ENCODE peak calls at places on chromosomes 3 and 15, in five cellular contexts. A is IMR-90, N is H9, D is mesenchymal stem cell, Z is H1. P is an unnamed sample.
A peak's percentile ranks its signal among the peaks of the same experiment; 100 is the strongest.

GRCh38 chr3:47016934-47017435 is 37.5 kb downstream of the NBEAL2 start:
- DNase-seq in A (peak; percentile 90), N (no peak), D (peak; percentile 80), Z (no peak), P (no peak)

GRCh38 chr15:87349181-87349580 is 907.4 kb downstream of the NTRK3 start:
- DNase-seq in D (peak; percentile 94), N (no peak), Z (no peak), A (peak; percentile 42), P (no peak)

GRCh38 chr3:107951111-107951510 is 139.7 kb downstream of the CD47 start:
- DNase-seq in N (no peak), D (no peak), Z (no peak), A (no peak), P (no peak)

GRCh38 chr3:71111784-71112440 is 471.6 kb downstream of the FOXP1 start:
- DNase-seq in N (no peak), A (peak; percentile 97), D (peak; percentile 91), Z (no peak), P (no peak)

GRCh38 chr3:69651765-69652164 is 87.5 kb upstream of the MITF start:
- DNase-seq in A (no peak), N (no peak), D (no peak), Z (no peak), P (no peak)

GRCh38 chr15:73677146-73677607 is 7.0 kb upstream of the CD276 start:
- DNase-seq in Z (no peak), A (peak; percentile 70), D (peak; percentile 75), N (peak; percentile 77), P (peak; percentile 56)

GRCh38 chr3:87920549-87920948 is 138.3 kb downstream of the CGGBP1 start:
- DNase-seq in Z (no peak), N (no peak), D (no peak), A (no peak), P (no peak)

GRCh38 chr3:154224366-154224765 is 99.9 kb downstream of the DHX36 start:
- DNase-seq in N (no peak), D (no peak), Z (no peak), A (no peak), P (no peak)

GRCh38 chr3:12158387-12159226 is at the start of gene TIMP4:
- DNase-seq in A (peak; percentile 28), N (peak; percentile 63), D (peak; percentile 46), Z (peak; percentile 36), P (peak; percentile 14)

GRCh38 chr3:142273501-142273900 is 48.1 kb upstream of the GK5 start:
- DNase-seq in A (no peak), N (no peak), Z (no peak), D (no peak), P (no peak)

GRCh38 chr15:90941038-90941437 is 6.0 kb downstream of the UNC45A start:
- DNase-seq in D (no peak), A (no peak), Z (no peak), N (no peak), P (no peak)

GRCh38 chr3:88957751-88958452 is 149.5 kb upstream of the EPHA3 start:
- DNase-seq in A (peak; percentile 82), N (no peak), Z (no peak), D (peak; percentile 49), P (no peak)

GRCh38 chr3:115982121-115982520 is 358.8 kb downstream of the GAP43 start:
- DNase-seq in N (no peak), Z (no peak), A (no peak), D (no peak), P (no peak)

GRCh38 chr15:56918907-56919707 is 663 bp downstream of the TCF12 start:
- DNase-seq in N (peak; percentile 61), Z (no peak), D (peak; percentile 78), A (peak; percentile 73), P (peak; percentile 55)

GRCh38 chr3:111726788-111727305 is 131.7 kb upstream of the ZBED2 start:
- DNase-seq in D (no peak), A (no peak), N (no peak), Z (no peak), P (no peak)

GRCh38 chr15:44782516-44782915 is 46.2 kb downstream of the TRIM69 start:
- DNase-seq in N (no peak), D (no peak), A (no peak), Z (no peak), P (no peak)

GRCh38 chr15:90221251-90221900 is 12.4 kb downstream of the CIB1 start:
- DNase-seq in D (peak; percentile 82), A (peak; percentile 86), Z (peak; percentile 72), N (peak; percentile 86), P (no peak)

GRCh38 chr3:153818338-153818737 is 302.9 kb upstream of the ARHGEF26 start:
- DNase-seq in N (no peak), A (no peak), D (no peak), Z (no peak), P (no peak)

GRCh38 chr3:134364936-134365765 is 9.1 kb downstream of the AMOTL2 start:
- DNase-seq in A (no peak), N (no peak), D (no peak), Z (no peak), P (no peak)

GRCh38 chr3:134636406-134636805 is 14.4 kb downstream of the KY start:
- DNase-seq in D (no peak), A (no peak), Z (no peak), N (peak; percentile 15), P (no peak)

GRCh38 chr3:161560006-161560637 is 63.5 kb downstream of the OTOL1 start:
- DNase-seq in Z (peak; percentile 27), D (peak; percentile 52), A (peak; percentile 7), N (peak; percentile 64), P (peak; percentile 67)

DNA sequence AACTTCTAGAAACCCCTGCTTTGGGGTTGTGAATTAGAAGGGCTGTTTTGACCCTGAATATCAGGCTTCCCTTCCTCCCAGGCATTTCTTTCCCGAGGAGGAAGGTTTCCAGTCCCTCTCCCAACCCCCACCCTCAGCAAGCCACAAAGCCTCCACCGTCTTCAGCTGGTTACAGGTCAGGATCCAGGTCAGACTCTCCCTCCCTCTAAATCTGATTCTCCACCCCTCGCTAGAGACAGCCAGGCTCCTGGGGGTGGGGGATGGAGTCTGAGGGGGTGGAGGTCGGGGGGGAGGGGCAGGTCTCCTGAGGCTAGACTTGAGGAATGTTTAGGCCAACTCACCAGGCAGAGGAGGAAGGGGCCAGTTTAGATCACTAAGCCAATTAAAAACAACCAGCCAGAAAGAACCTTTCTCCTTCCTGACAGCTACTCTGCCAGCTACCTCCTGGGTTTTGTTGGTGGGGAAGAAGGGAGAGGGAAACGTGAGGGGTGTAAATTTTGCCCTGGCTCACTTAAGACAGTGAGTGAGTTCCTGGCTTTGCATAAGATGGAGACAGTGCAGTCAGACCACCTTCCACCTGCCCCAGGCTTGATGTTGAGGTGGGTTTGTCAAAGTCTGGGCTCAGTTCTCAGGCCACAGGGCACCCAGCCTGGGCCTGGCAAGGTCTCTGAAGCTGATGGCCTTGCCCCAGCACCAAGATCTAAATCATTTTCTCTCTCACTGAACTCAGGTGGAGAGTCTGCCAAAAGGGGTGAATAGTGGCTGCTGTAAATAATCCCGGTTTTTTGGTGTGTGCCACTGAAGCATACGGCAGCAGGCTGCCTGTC is 19.5 kb downstream of the BMF start:
- DNase-seq in N (peak; percentile 78), Z (no peak), D (no peak), A (peak; percentile 29), P (no peak)
- H3K14ac ChIP-seq in N (peak overlapping the region; percentile 43), Z (no peak overlapping the region), D (peak overlapping the region; percentile 82), A (peak overlapping the region; percentile 93), P (no peak overlapping the region)

GRCh38 chr15:78570710-78571109 is 5.4 kb downstream of the CHRNA5 start:
- DNase-seq in A (no peak), Z (no peak), N (no peak), D (no peak), P (no peak)

GRCh38 chr15:78565951-78566774 is 843 bp downstream of the CHRNA5 start:
- DNase-seq in N (peak; percentile 40), Z (no peak), D (peak; percentile 48), A (peak; percentile 3), P (peak; percentile 47)

GRCh38 chr15:78567541-78567940 is 2.2 kb downstream of the CHRNA5 start:
- DNase-seq in D (no peak), A (no peak), Z (no peak), N (no peak), P (no peak)

GRCh38 chr15:78574944-78575343 is 9.6 kb downstream of the CHRNA5 start:
- DNase-seq in A (no peak), D (no peak), N (no peak), Z (no peak), P (no peak)

DNA sequence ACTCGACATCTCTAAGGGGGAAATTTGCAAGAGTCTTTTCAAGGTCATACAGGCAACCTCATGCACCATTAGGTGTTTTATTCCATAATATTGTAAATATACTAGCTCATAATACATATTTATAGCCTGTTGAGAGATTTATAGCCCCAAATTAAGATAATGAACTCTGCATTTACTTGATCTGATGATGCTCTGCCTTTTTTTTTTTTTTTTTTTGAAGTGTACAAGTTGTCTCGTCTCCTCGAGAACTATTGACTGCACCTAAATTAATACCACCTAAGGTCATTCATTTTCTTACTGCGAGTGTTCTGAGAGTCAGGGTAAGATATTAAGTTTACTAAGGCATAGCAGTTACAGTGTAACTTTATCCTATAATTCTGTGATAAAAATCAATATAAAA is 6.1 kb downstream of the CHRNA5 start:
- DNase-seq in A (no peak), D (no peak), Z (no peak), N (no peak), P (no peak)
- H2BK15ac ChIP-seq in A (no peak overlapping the region), D (no peak overlapping the region), Z (no peak overlapping the region), N (no peak overlapping the region), P (no peak overlapping the region)

DNA sequence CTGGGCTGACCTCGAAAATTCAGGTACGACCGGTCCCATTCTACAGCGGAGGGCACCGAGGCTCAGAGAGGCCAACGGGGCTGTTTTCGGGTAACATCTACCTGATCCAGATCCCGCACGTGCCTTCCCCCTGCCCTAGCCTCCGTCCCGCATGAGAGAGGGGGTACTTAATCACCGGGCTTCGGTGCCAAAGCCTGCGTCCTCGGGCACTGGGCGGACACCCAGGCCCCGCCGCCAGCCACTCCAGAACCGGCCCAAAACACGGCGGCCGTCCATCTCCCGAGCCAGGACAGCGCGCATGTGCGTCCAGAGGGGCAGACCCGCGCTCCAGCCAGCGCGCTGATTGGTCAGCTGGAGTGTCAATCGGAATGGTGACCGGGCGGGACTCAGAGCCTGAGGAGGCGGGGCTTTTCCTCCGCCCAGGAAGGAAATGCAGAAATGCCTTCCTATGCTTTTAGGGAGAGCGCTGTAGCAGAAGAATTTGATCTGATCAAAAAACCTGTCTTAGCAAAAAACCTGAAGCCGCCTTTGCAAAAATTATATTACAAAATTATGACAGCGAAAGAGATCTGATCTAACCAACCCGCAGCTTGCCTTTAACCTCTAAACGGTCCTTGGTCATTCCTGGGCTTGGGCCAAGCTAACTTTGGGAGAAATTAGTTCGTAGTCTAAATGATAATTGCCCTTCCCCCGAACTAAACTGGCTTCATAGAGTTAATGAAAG is at the start of gene RPUSD3:
- DNase-seq in Z (peak; percentile 93), D (peak; percentile 92), N (peak; percentile 96), A (peak; percentile 93), P (peak; percentile 95)
- H3K14ac ChIP-seq in Z (no peak within 1 kb of the TSS), D (peak within 1 kb of the TSS; percentile 96), N (no peak within 1 kb of the TSS), A (peak within 1 kb of the TSS; percentile 93), P (no peak within 1 kb of the TSS)

DNA sequence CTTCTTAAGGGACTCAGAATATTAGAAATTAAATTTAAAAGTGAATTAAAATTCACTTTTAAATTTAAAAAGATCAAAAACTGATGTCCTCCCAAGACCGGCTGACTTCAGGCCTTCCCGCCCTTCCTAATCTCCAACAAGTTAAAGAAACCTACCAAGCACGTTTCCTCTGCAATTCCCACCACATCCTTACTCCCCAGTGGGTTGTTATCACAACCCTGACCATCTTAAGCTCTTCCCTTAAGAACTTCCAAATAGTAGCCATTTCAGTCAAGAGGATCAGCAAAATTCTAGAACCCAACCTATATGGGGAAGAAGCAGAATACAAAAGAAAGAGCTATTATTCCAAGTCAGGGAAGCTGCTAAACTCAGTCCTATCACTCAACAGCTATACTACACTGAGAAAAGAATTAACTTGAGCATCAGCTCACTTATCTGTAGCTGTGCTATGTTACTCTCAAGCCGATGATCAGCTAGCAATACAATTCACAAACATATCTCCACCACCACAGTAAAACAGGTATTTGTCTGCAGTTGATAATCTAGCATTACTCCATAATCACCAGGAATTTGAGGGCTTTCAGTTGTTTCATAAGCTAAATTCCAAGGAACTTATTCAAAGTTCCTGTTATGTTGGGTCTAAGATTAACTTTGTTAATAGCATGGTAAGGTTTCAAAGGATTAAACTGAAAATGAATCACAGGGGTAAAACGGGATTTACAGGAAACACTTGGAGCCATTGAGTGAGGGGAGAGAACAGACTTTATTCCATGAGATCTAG is 14.3 kb downstream of the ABCC5 start:
- DNase-seq in N (no peak), A (peak; percentile 81), D (peak; percentile 58), Z (no peak), P (no peak)
- H2BK15ac ChIP-seq in N (no peak overlapping the region), A (peak overlapping the region; percentile 80), D (no peak overlapping the region), Z (no peak overlapping the region), P (no peak overlapping the region)

P was measured in neuronal stem cell.